ENCODE peak calls at places on chromosomes 7 and 10, in eight cellular contexts. U is foreskin fibroblast; B is NCI-H526; M is activated CD8-positive, alpha-beta memory T cell treated with anti-CD3 and anti-CD28 coated beads for 48 hours; D is Daoy; X is stimulated activated CD4-positive, alpha-beta T cell treated with anti-CD3 and anti-CD28 coated beads, Interleukin-12 subunit alpha, Interleukin-12 subunit beta, amount 100 ng/mL, for 48 hours; G is astrocyte of the spinal cord; L is fibroblast of the conjunctiva. Q is an unnamed sample.

GRCh38 chr10:78408011-78408410 is 374.3 kb downstream of the RPS24 start:
- DNase-seq in U (no peak), B (no peak), M (no peak), D (no peak), X (no peak), G (no peak), L (no peak), Q (no peak)

GRCh38 chr10:96910488-96911395 is 78.6 kb downstream of the LCOR start:
- DNase-seq in U (peak), B (peak), M (no peak), D (peak), X (peak), G (peak), L (peak), Q (no peak)

GRCh38 chr10:83988435-83988834 is 150.9 kb upstream of the GHITM start:
- DNase-seq in U (no peak), B (no peak), M (no peak), D (no peak), X (no peak), G (no peak), L (no peak), Q (no peak)

GRCh38 chr10:119368581-119368980 is 161.2 kb downstream of the GRK5 start:
- DNase-seq in U (no peak), B (no peak), M (no peak), D (no peak), X (no peak), G (no peak), L (no peak), Q (no peak)

GRCh38 chr10:70540789-70541360 is 61.7 kb downstream of the PRF1 start:
- DNase-seq in U (no peak), B (no peak), M (no peak), D (no peak), X (no peak), G (no peak), L (no peak), Q (no peak)

GRCh38 chr7:22860337-22860736 is 37.7 kb upstream of the TOMM7 start:
- DNase-seq in U (peak), B (no peak), M (no peak), D (no peak), X (no peak), G (no peak), L (no peak), Q (no peak)

GRCh38 chr10:35091994-35092393 is 1.9 kb upstream of the CUL2 start:
- DNase-seq in U (no peak), B (no peak), M (no peak), D (no peak), X (no peak), G (no peak), L (no peak), Q (no peak)

GRCh38 chr7:76077435-76077834 is 29.5 kb downstream of the MDH2 start:
- DNase-seq in U (no peak), B (peak), M (no peak), D (no peak), X (no peak), G (no peak), L (no peak), Q (no peak)

GRCh38 chr10:43287056-43288007 is 20.5 kb upstream of the RASGEF1A start:
- DNase-seq in U (no peak), B (no peak), M (no peak), D (peak), X (peak), G (no peak), L (no peak), Q (no peak)

GRCh38 chr10:20271490-20271889 is 455.3 kb downstream of the PLXDC2 start:
- DNase-seq in U (no peak), B (no peak), M (no peak), D (no peak), X (no peak), G (no peak), L (no peak), Q (no peak)

GRCh38 chr10:73875139-73875475 is 752 bp upstream of the CAMK2G start:
- DNase-seq in U (no peak), B (no peak), M (no peak), D (no peak), X (no peak), G (no peak), L (no peak), Q (no peak)

GRCh38 chr10:113745374-113745773 is 6.1 kb upstream of the PLEKHS1 start:
- DNase-seq in U (no peak), B (no peak), M (no peak), D (no peak), X (no peak), G (no peak), L (no peak), Q (no peak)

GRCh38 chr7:3482147-3482921 is 181.3 kb downstream of the SDK1 start:
- DNase-seq in U (peak), B (peak), M (no peak), D (peak), X (no peak), G (peak), L (peak), Q (no peak)

GRCh38 chr7:124029789-124030188 is 3.1 kb downstream of the TMEM229A start:
- DNase-seq in U (no peak), B (no peak), M (no peak), D (no peak), X (no peak), G (no peak), L (no peak), Q (no peak)

GRCh38 chr10:78863121-78863520 is 205.6 kb upstream of the ZMIZ1 start:
- DNase-seq in U (no peak), B (no peak), M (no peak), D (no peak), X (no peak), G (no peak), L (no peak), Q (no peak)

GRCh38 chr10:96491303-96491702 is 22.4 kb downstream of the TLL2 start:
- DNase-seq in U (no peak), B (peak), M (no peak), D (no peak), X (no peak), G (no peak), L (no peak), Q (no peak)

GRCh38 chr7:26858735-26859134 is 5.7 kb downstream of the SKAP2 start:
- DNase-seq in U (no peak), B (no peak), M (no peak), D (no peak), X (no peak), G (no peak), L (no peak), Q (no peak)

GRCh38 chr10:35424680-35425285 is 88.5 kb downstream of the CCNY start:
- DNase-seq in U (no peak), B (no peak), M (no peak), D (no peak), X (no peak), G (no peak), L (no peak), Q (no peak)

GRCh38 chr7:82441916-82442478 is 1.6 kb downstream of the CACNA2D1 start:
- DNase-seq in U (peak), B (no peak), M (no peak), D (peak), X (no peak), G (peak), L (no peak), Q (no peak)

GRCh38 chr10:82628373-82628772 is 753.4 kb downstream of the NRG3 start:
- DNase-seq in U (peak), B (no peak), M (no peak), D (no peak), X (no peak), G (no peak), L (peak), Q (no peak)

GRCh38 chr10:649798-650690 is 39.4 kb downstream of the DIP2C start:
- DNase-seq in U (peak), B (peak), M (no peak), D (no peak), X (no peak), G (no peak), L (no peak), Q (no peak)

GRCh38 chr10:639751-640672 is 49.5 kb downstream of the DIP2C start:
- DNase-seq in U (no peak), B (no peak), M (no peak), D (no peak), X (no peak), G (no peak), L (no peak), Q (no peak)

GRCh38 chr10:86086418-86086817 is 280.2 kb downstream of the GRID1 start:
- DNase-seq in U (no peak), B (no peak), M (no peak), D (no peak), X (no peak), G (no peak), L (no peak), Q (no peak)

GRCh38 chr10:51297438-51297837 is 223.2 kb downstream of the PRKG1 start:
- DNase-seq in U (peak), B (no peak), M (no peak), D (no peak), X (no peak), G (peak), L (no peak), Q (no peak)

GRCh38 chr7:137757146-137757925 is 89.4 kb downstream of the DGKI start:
- DNase-seq in U (peak), B (peak), M (no peak), D (peak), X (no peak), G (peak), L (no peak), Q (no peak)